ENCODE peak calls at places on chromosomes 5 and 9, in five cellular contexts. One of them, this sample, is unnamed.
A peak's percentile ranks its signal among the peaks of the same experiment; 100 is the strongest.

GRCh38 chr9:119968837-119969707 is 599.8 kb upstream of the BRINP1 start:
- DNase-seq in SHP77: peak; percentile 32
- DNase-seq in iris pigment epithelial cell: peak; percentile 66
- DNase-seq in smooth muscle cell of the brain vasculature: peak; percentile 31
- DNase-seq in sigmoid colon: peak; percentile 83
- DNase-seq in this sample: peak; percentile 83

GRCh38 chr5:56350595-56351170 is 117.6 kb upstream of the ANKRD55 start:
- DNase-seq in smooth muscle cell of the brain vasculature: peak; percentile 69
- DNase-seq in iris pigment epithelial cell: peak; percentile 81
- DNase-seq in SHP77: no peak
- DNase-seq in sigmoid colon: peak; percentile 85
- DNase-seq in this sample: peak; percentile 76

GRCh38 chr9:34984049-34984448 is 5.5 kb upstream of the DNAJB5 start:
- DNase-seq in SHP77: no peak
- DNase-seq in smooth muscle cell of the brain vasculature: no peak
- DNase-seq in iris pigment epithelial cell: peak; percentile 24
- DNase-seq in sigmoid colon: no peak
- DNase-seq in this sample: no peak

GRCh38 chr5:55899344-55899743 is 48.2 kb downstream of the IL31RA start:
- DNase-seq in smooth muscle cell of the brain vasculature: no peak
- DNase-seq in sigmoid colon: no peak
- DNase-seq in SHP77: no peak
- DNase-seq in iris pigment epithelial cell: peak; percentile 49
- DNase-seq in this sample: no peak

GRCh38 chr9:123361086-123361730 is 5.2 kb downstream of the CRB2 start:
- DNase-seq in SHP77: no peak
- DNase-seq in smooth muscle cell of the brain vasculature: no peak
- DNase-seq in sigmoid colon: no peak
- DNase-seq in iris pigment epithelial cell: no peak
- DNase-seq in this sample: no peak

GRCh38 chr5:59020611-59021285 is 437.9 kb downstream of the RAB3C start:
- DNase-seq in SHP77: no peak
- DNase-seq in sigmoid colon: no peak
- DNase-seq in smooth muscle cell of the brain vasculature: no peak
- DNase-seq in iris pigment epithelial cell: peak; percentile 61
- DNase-seq in this sample: no peak

GRCh38 chr5:68849103-68849502 is 244.7 kb upstream of the SLC30A5 start:
- DNase-seq in smooth muscle cell of the brain vasculature: no peak
- DNase-seq in SHP77: no peak
- DNase-seq in iris pigment epithelial cell: no peak
- DNase-seq in sigmoid colon: no peak
- DNase-seq in this sample: no peak

GRCh38 chr5:60287174-60287771 is 393.7 kb upstream of the PDE4D start:
- DNase-seq in iris pigment epithelial cell: peak; percentile 81
- DNase-seq in SHP77: peak; percentile 70
- DNase-seq in sigmoid colon: no peak
- DNase-seq in smooth muscle cell of the brain vasculature: peak; percentile 37
- DNase-seq in this sample: no peak

GRCh38 chr9:127059648-127060365 is 62.6 kb downstream of the ANGPTL2 start:
- DNase-seq in sigmoid colon: no peak
- DNase-seq in smooth muscle cell of the brain vasculature: no peak
- DNase-seq in iris pigment epithelial cell: no peak
- DNase-seq in SHP77: no peak
- DNase-seq in this sample: no peak

GRCh38 chr9:127074561-127075548 is 47.6 kb downstream of the ANGPTL2 start:
- DNase-seq in SHP77: peak; percentile 12
- DNase-seq in sigmoid colon: peak; percentile 54
- DNase-seq in iris pigment epithelial cell: no peak
- DNase-seq in smooth muscle cell of the brain vasculature: no peak
- DNase-seq in this sample: peak; percentile 59

GRCh38 chr9:137452761-137453642 is 6.1 kb downstream of the NSMF start:
- DNase-seq in iris pigment epithelial cell: no peak
- DNase-seq in smooth muscle cell of the brain vasculature: no peak
- DNase-seq in sigmoid colon: peak; percentile 69
- DNase-seq in SHP77: no peak
- DNase-seq in this sample: no peak

This sample was measured in left ventricle myocardium superior.